ENCODE peak calls at places on chromosome 9, in nine cellular contexts. H, L, M, K, J, R, Q, Y and S are unnamed samples.

GRCh38 chr9:22010881-22011625 is 1.9 kb upstream of the CDKN2B start:
- DNase-seq in L (no peak), K (no peak), Q (no peak), R (no peak), J (peak; percentile 57), Y (no peak), H (no peak), M (no peak), S (no peak)

GRCh38 chr9:16726023-16726422 is 144.4 kb downstream of the BNC2 start:
- DNase-seq in Y (no peak), J (no peak), Q (no peak), R (no peak), L (no peak), H (no peak), M (no peak), K (no peak), S (no peak)

GRCh38 chr9:38342096-38342495 is 50.4 kb upstream of the ALDH1B1 start:
- DNase-seq in K (no peak), J (no peak), L (no peak), Q (no peak), H (no peak), R (no peak), Y (no peak), M (no peak), S (no peak)

GRCh38 chr9:111915425-111915758 is 18.8 kb downstream of the UGCG start:
- DNase-seq in H (no peak), J (no peak), L (no peak), Y (no peak), Q (no peak), M (no peak), R (no peak), K (no peak), S (no peak)

GRCh38 chr9:109117856-109118801 is 1.6 kb downstream of the TMEM245 start:
- DNase-seq in K (peak; percentile 65), L (no peak), M (peak; percentile 45), H (no peak), Y (peak; percentile 55), R (no peak), J (no peak), Q (no peak), S (no peak)

GRCh38 chr9:105259274-105259673 is 14.8 kb downstream of the SLC44A1 start:
- DNase-seq in J (no peak), K (no peak), H (no peak), Q (no peak), R (no peak), L (no peak), Y (no peak), M (no peak), S (no peak)

GRCh38 chr9:36991516-36992134 is 42.4 kb downstream of the PAX5 start:
- DNase-seq in K (peak; percentile 61), L (no peak), H (no peak), Q (no peak), J (no peak), R (no peak), M (no peak), Y (no peak), S (no peak)

GRCh38 chr9:20030671-20031070 is 241.8 kb upstream of the SLC24A2 start:
- DNase-seq in J (no peak), K (no peak), Q (no peak), L (no peak), Y (no peak), R (no peak), M (no peak), H (no peak), S (no peak)

GRCh38 chr9:128286435-128286834 is 10.4 kb downstream of the SWI5 start:
- DNase-seq in Y (no peak), R (no peak), J (peak; percentile 55), H (no peak), L (no peak), Q (no peak), M (no peak), K (no peak), S (no peak)

GRCh38 chr9:16509946-16510504 is 360.4 kb downstream of the BNC2 start:
- DNase-seq in Q (no peak), J (no peak), Y (peak; percentile 58), L (no peak), K (no peak), M (no peak), H (no peak), R (no peak), S (no peak)

GRCh38 chr9:137023583-137023991 is 4.5 kb downstream of the ABCA2 start:
- DNase-seq in Y (no peak), K (no peak), M (no peak), R (no peak), Q (no peak), J (no peak), H (no peak), L (peak; percentile 66), S (no peak)

GRCh38 chr9:92501671-92502393 is 19.5 kb upstream of the ASPN start:
- DNase-seq in Y (no peak), H (no peak), Q (no peak), L (no peak), M (peak; percentile 29), J (no peak), R (no peak), K (peak; percentile 62), S (no peak)
- TF ChIP-seq CTCF in Y (peak; percentile 45), H (no peak), Q (no peak), L (no peak), M (peak; percentile 54), J (no peak), R (no peak), K (peak; percentile 89), S (peak; percentile 18)

GRCh38 chr9:121200346-121200745 is 1.3 kb downstream of the RAB14 start:
- DNase-seq in K (no peak), H (no peak), L (no peak), J (no peak), M (no peak), R (no peak), Y (no peak), Q (no peak), S (no peak)
- TF ChIP-seq CTCF in K (no peak), H (no peak), L (no peak), J (no peak), M (no peak), R (no peak), Y (no peak), Q (no peak), S (no peak)

GRCh38 chr9:100775912-100776311 is 198.0 kb downstream of the CAVIN4 start:
- DNase-seq in Y (no peak), K (no peak), L (no peak), Q (no peak), M (no peak), R (no peak), J (no peak), H (no peak), S (no peak)
- TF ChIP-seq CTCF in Y (no peak), K (no peak), L (no peak), Q (no peak), M (no peak), R (no peak), J (no peak), H (no peak), S (no peak)

GRCh38 chr9:113737414-113738271 is 138.5 kb upstream of the ZNF618 start:
- DNase-seq in J (no peak), L (no peak), M (no peak), Q (no peak), K (peak; percentile 73), Y (peak; percentile 10), H (no peak), R (no peak), S (no peak)
- TF ChIP-seq CTCF in J (peak; percentile 59), L (peak; percentile 54), M (peak; percentile 65), Q (peak; percentile 92), K (peak; percentile 87), Y (peak; percentile 65), H (peak; percentile 68), R (no peak), S (peak; percentile 70)

GRCh38 chr9:130997925-130998595 is 10.9 kb upstream of the LAMC3 start:
- DNase-seq in H (peak; percentile 83), R (no peak), L (peak; percentile 82), Q (no peak), Y (no peak), M (peak; percentile 66), J (peak; percentile 52), K (peak; percentile 92), S (peak; percentile 61)
- TF ChIP-seq CTCF in H (no peak), R (no peak), L (no peak), Q (peak; percentile 82), Y (peak; percentile 81), M (peak; percentile 47), J (peak; percentile 15), K (peak; percentile 95), S (peak; percentile 62)

GRCh38 chr9:114047717-114048116 is 30.4 kb downstream of the AMBP start:
- DNase-seq in Y (no peak), L (no peak), J (no peak), H (no peak), K (peak; percentile 70), R (no peak), M (no peak), Q (no peak), S (no peak)
- TF ChIP-seq CTCF in Y (peak; percentile 33), L (no peak), J (no peak), H (no peak), K (peak; percentile 89), R (no peak), M (peak; percentile 56), Q (no peak), S (peak; percentile 33)

GRCh38 chr9:63817622-63818518 is 1467.1 kb downstream of the FOXD4L5 start:
- DNase-seq in Y (no peak), L (peak; percentile 92), Q (peak; percentile 68), R (peak; percentile 77), M (peak; percentile 71), K (peak; percentile 33), H (peak; percentile 82), J (peak; percentile 47), S (peak; percentile 82)
- TF ChIP-seq CTCF in Y (no peak), L (no peak), Q (no peak), R (no peak), M (no peak), K (no peak), H (no peak), J (no peak), S (no peak)